ENCODE peak calls at places on chromosome 5, in nine cellular contexts. A is AG08396, D is cerebellum, T is erythroblast, W is Ammon's horn, C is EL, F is fibroblast of lung, R is head of caudate nucleus, J is kidney. M is an unnamed sample.

GRCh38 chr5:14054965-14055963 is 87.9 kb upstream of the TRIO start:
- DNase-seq in A (no peak), D (no peak), T (no peak), W (no peak), C (peak), F (peak), R (no peak), J (no peak), M (no peak)

GRCh38 chr5:16983022-16983639 is 47.0 kb upstream of the MYO10 start:
- DNase-seq in A (no peak), D (no peak), T (no peak), W (peak), C (peak), F (no peak), R (no peak), J (no peak), M (no peak)

GRCh38 chr5:38715671-38716070 is 130.1 kb upstream of the OSMR start:
- DNase-seq in A (no peak), D (no peak), T (no peak), W (peak), C (peak), F (no peak), R (peak), J (no peak), M (no peak)

GRCh38 chr5:109455598-109456096 is 45.9 kb upstream of the PJA2 start:
- DNase-seq in A (peak), D (no peak), T (no peak), W (peak), C (peak), F (peak), R (peak), J (no peak), M (no peak)

GRCh38 chr5:147971472-147971871 is 65.1 kb upstream of the C5orf46 start:
- DNase-seq in A (no peak), D (no peak), T (no peak), W (no peak), C (no peak), F (no peak), R (no peak), J (no peak), M (no peak)

GRCh38 chr5:36389245-36389644 is 87.5 kb upstream of the RANBP3L start:
- DNase-seq in A (no peak), D (no peak), T (no peak), W (peak), C (no peak), F (no peak), R (no peak), J (no peak), M (no peak)

GRCh38 chr5:80408475-80408875 is 611 bp downstream of the ZFYVE16 start:
- DNase-seq in A (peak), D (peak), T (peak), W (peak), C (peak), F (peak), R (peak), J (no peak), M (no peak)

GRCh38 chr5:177427211-177427822 is 841 bp downstream of the GRK6 start:
- DNase-seq in A (no peak), D (no peak), T (peak), W (no peak), C (peak), F (no peak), R (no peak), J (no peak), M (no peak)

GRCh38 chr5:40276426-40277102 is 403.2 kb upstream of the PTGER4 start:
- DNase-seq in A (no peak), D (no peak), T (no peak), W (no peak), C (no peak), F (no peak), R (no peak), J (no peak), M (no peak)

GRCh38 chr5:58794875-58795274 is 212.0 kb downstream of the RAB3C start:
- DNase-seq in A (no peak), D (no peak), T (no peak), W (no peak), C (no peak), F (no peak), R (no peak), J (no peak), M (no peak)

GRCh38 chr5:24642022-24642421 is 2.8 kb downstream of the CDH10 start:
- DNase-seq in A (no peak), D (peak), T (peak), W (peak), C (no peak), F (peak), R (peak), J (no peak), M (no peak)

GRCh38 chr5:160744253-160745112 is 107.5 kb downstream of the ATP10B start:
- DNase-seq in A (no peak), D (no peak), T (no peak), W (no peak), C (no peak), F (no peak), R (no peak), J (no peak), M (no peak)

GRCh38 chr5:78568212-78568611 is 80.4 kb downstream of the LHFPL2 start:
- DNase-seq in A (no peak), D (no peak), T (no peak), W (peak), C (no peak), F (no peak), R (peak), J (no peak), M (no peak)

GRCh38 chr5:171223927-171224326 is 85.1 kb upstream of the TLX3 start:
- DNase-seq in A (no peak), D (no peak), T (no peak), W (no peak), C (no peak), F (no peak), R (no peak), J (no peak), M (no peak)

GRCh38 chr5:177438468-177438867 is 8.1 kb upstream of the PRR7 start:
- DNase-seq in A (no peak), D (no peak), T (no peak), W (no peak), C (no peak), F (no peak), R (no peak), J (no peak), M (no peak)

GRCh38 chr5:177600458-177601018 is 606 bp downstream of the B4GALT7 start:
- DNase-seq in A (no peak), D (no peak), T (peak), W (peak), C (peak), F (peak), R (no peak), J (no peak), M (no peak)

GRCh38 chr5:64210866-64211265 is 45.2 kb downstream of the RNF180 start:
- DNase-seq in A (peak), D (no peak), T (no peak), W (peak), C (peak), F (peak), R (no peak), J (no peak), M (no peak)

GRCh38 chr5:14267166-14267838 is 124.2 kb downstream of the TRIO start:
- DNase-seq in A (no peak), D (no peak), T (peak), W (no peak), C (peak), F (peak), R (no peak), J (no peak), M (no peak)

GRCh38 chr5:142636093-142636492 is 49.8 kb downstream of the FGF1 start:
- DNase-seq in A (no peak), D (no peak), T (no peak), W (no peak), C (no peak), F (no peak), R (no peak), J (no peak), M (no peak)

GRCh38 chr5:159456722-159457462 is 126.6 kb upstream of the IL12B start:
- DNase-seq in A (no peak), D (no peak), T (no peak), W (no peak), C (peak), F (peak), R (no peak), J (no peak), M (no peak)

GRCh38 chr5:32843532-32843895 is 132.4 kb downstream of the NPR3 start:
- DNase-seq in A (no peak), D (no peak), T (no peak), W (no peak), C (no peak), F (no peak), R (no peak), J (no peak), M (no peak)

GRCh38 chr5:32583582-32584232 is 1.6 kb upstream of the SUB1 start:
- DNase-seq in A (no peak), D (no peak), T (no peak), W (no peak), C (no peak), F (no peak), R (no peak), J (no peak), M (peak)

GRCh38 chr5:78429332-78429849 is 69.0 kb downstream of the SCAMP1 start:
- DNase-seq in A (no peak), D (no peak), T (no peak), W (no peak), C (no peak), F (peak), R (no peak), J (no peak), M (no peak)

GRCh38 chr5:7628820-7629219 is 222.1 kb downstream of the CFAP90 start:
- DNase-seq in A (no peak), D (no peak), T (no peak), W (no peak), C (no peak), F (no peak), R (no peak), J (no peak), M (no peak)

GRCh38 chr5:124718376-124718775 is 28.1 kb downstream of the ZNF608 start:
- DNase-seq in A (no peak), D (peak), T (peak), W (peak), C (no peak), F (peak), R (peak), J (no peak), M (no peak)

GRCh38 chr5:2738700-2739359 is 12.6 kb downstream of the IRX2 start:
- DNase-seq in A (no peak), D (no peak), T (no peak), W (no peak), C (no peak), F (no peak), R (no peak), J (peak), M (no peak)

GRCh38 chr5:173895766-173896165 is 7.6 kb downstream of the CPEB4 start:
- DNase-seq in A (no peak), D (no peak), T (no peak), W (no peak), C (no peak), F (no peak), R (no peak), J (no peak), M (no peak)

GRCh38 chr5:133933169-133933509 is 35.3 kb downstream of the C5orf15 start:
- DNase-seq in A (no peak), D (no peak), T (no peak), W (no peak), C (no peak), F (peak), R (no peak), J (no peak), M (no peak)

GRCh38 chr5:134507495-134507894 is 18.0 kb upstream of the JADE2 start:
- DNase-seq in A (no peak), D (no peak), T (no peak), W (no peak), C (no peak), F (no peak), R (no peak), J (peak), M (no peak)

GRCh38 chr5:59810041-59810440 is 83.5 kb downstream of the PDE4D start:
- DNase-seq in A (peak), D (peak), T (peak), W (peak), C (peak), F (peak), R (peak), J (peak), M (no peak)

GRCh38 chr5:143828710-143829109 is 16.7 kb downstream of the HMHB1 start:
- DNase-seq in A (no peak), D (no peak), T (peak), W (no peak), C (no peak), F (no peak), R (no peak), J (no peak), M (no peak)

GRCh38 chr5:153151558-153151957 is 338.9 kb upstream of the GRIA1 start:
- DNase-seq in A (no peak), D (no peak), T (no peak), W (no peak), C (no peak), F (no peak), R (no peak), J (no peak), M (no peak)

GRCh38 chr5:139552893-139553575 is 8.1 kb upstream of the UBE2D2 start:
- DNase-seq in A (no peak), D (no peak), T (no peak), W (no peak), C (no peak), F (no peak), R (no peak), J (no peak), M (no peak)

GRCh38 chr5:79143684-79144379 is 32.2 kb downstream of the BHMT start:
- DNase-seq in A (no peak), D (no peak), T (peak), W (no peak), C (peak), F (peak), R (peak), J (no peak), M (no peak)

GRCh38 chr5:59036274-59036961 is 453.5 kb downstream of the RAB3C start:
- DNase-seq in A (peak), D (no peak), T (no peak), W (no peak), C (peak), F (peak), R (no peak), J (no peak), M (peak)

GRCh38 chr5:136655429-136655828 is 290.1 kb upstream of the TRPC7 start:
- DNase-seq in A (no peak), D (no peak), T (no peak), W (no peak), C (peak), F (peak), R (no peak), J (no peak), M (no peak)

GRCh38 chr5:6766558-6767191 is 53.4 kb downstream of the TENT4A start:
- DNase-seq in A (peak), D (peak), T (no peak), W (peak), C (peak), F (peak), R (peak), J (peak), M (no peak)

GRCh38 chr5:138054863-138055558 is 22.1 kb upstream of the FAM13B start:
- DNase-seq in A (no peak), D (peak), T (no peak), W (peak), C (no peak), F (peak), R (peak), J (no peak), M (no peak)

GRCh38 chr5:66912787-66913186 is 283.8 kb downstream of the CD180 start:
- DNase-seq in A (no peak), D (no peak), T (no peak), W (no peak), C (no peak), F (peak), R (no peak), J (no peak), M (no peak)

M was measured in SIG-M5.